ENCODE peak calls at places on chromosomes 13 and 19, in six cellular contexts. M is dorsolateral prefrontal cortex, E is K562, T is body of pancreas, H is fibroblast of the aortic adventitia, I is AG04450. B is an unnamed sample.

GRCh38 chr13:19726611-19727010 is 56.1 kb downstream of the PSPC1 start:
- DNase-seq in M (no peak), T (no peak), E (no peak), H (peak; percentile 63), I (no peak), B (no peak)

GRCh38 chr19:21698215-21698614 is 69.2 kb downstream of the ZNF100 start:
- DNase-seq in H (peak; percentile 6), E (peak; percentile 51), M (no peak), T (no peak), I (no peak), B (no peak)

GRCh38 chr13:102392810-102393209 is 9.0 kb downstream of the FGF14 start:
- DNase-seq in I (no peak), H (no peak), T (no peak), M (no peak), E (no peak), B (peak; percentile 69)

GRCh38 chr19:33683881-33684549 is 62.3 kb downstream of the CHST8 start:
- DNase-seq in I (peak; percentile 6), H (peak; percentile 8), T (peak; percentile 47), E (peak; percentile 14), M (no peak), B (peak; percentile 16)

GRCh38 chr13:110230661-110231347 is 76.2 kb downstream of the COL4A1 start:
- DNase-seq in M (no peak), E (no peak), I (no peak), T (no peak), H (no peak), B (no peak)

GRCh38 chr19:7397687-7398086 is 49.0 kb downstream of the ARHGEF18 start:
- DNase-seq in T (no peak), I (peak; percentile 43), E (no peak), M (no peak), H (peak; percentile 33), B (no peak)

GRCh38 chr13:24910502-24911134 is 146.6 kb downstream of the RNF17 start:
- DNase-seq in I (no peak), M (no peak), T (no peak), E (no peak), H (peak; percentile 7), B (no peak)

GRCh38 chr13:100588350-100589177 is at the start of gene GGACT:
- DNase-seq in T (peak; percentile 77), H (peak; percentile 47), E (peak; percentile 84), I (no peak), M (peak; percentile 41), B (peak; percentile 85)

GRCh38 chr13:92355213-92355612 is 871.4 kb upstream of the GPC6 start:
- DNase-seq in E (peak; percentile 64), T (peak; percentile 11), M (no peak), I (no peak), H (peak; percentile 38), B (no peak)

GRCh38 chr19:13164370-13165090 is 14.3 kb downstream of the IER2 start:
- DNase-seq in I (no peak), H (peak; percentile 45), E (peak; percentile 76), M (no peak), T (peak; percentile 56), B (peak; percentile 50)

GRCh38 chr13:18232994-18233782 is 948.4 kb downstream of the TUBA3C start:
- DNase-seq in E (no peak), M (no peak), I (no peak), H (no peak), T (no peak), B (no peak)

GRCh38 chr19:8461376-8461775 is 16.6 kb downstream of the HNRNPM start:
- DNase-seq in E (no peak), M (no peak), H (no peak), I (no peak), T (no peak), B (no peak)

GRCh38 chr13:45851171-45851889 is at the start of gene SIAH3:
- DNase-seq in E (no peak), H (peak; percentile 10), T (no peak), I (no peak), M (peak; percentile 72), B (peak; percentile 41)

GRCh38 chr19:9144920-9145319 is 4.7 kb downstream of the ZNF317 start:
- DNase-seq in H (peak; percentile 6), I (no peak), E (no peak), M (no peak), T (no peak), B (no peak)

GRCh38 chr13:22198656-22199217 is 527.9 kb downstream of the FGF9 start:
- DNase-seq in E (no peak), H (no peak), I (no peak), M (no peak), T (no peak), B (no peak)

GRCh38 chr13:39634956-39635355 is 20.5 kb upstream of the COG6 start:
- DNase-seq in I (no peak), H (no peak), M (no peak), T (no peak), E (no peak), B (no peak)

GRCh38 chr19:3250675-3251074 is 26.2 kb downstream of the CELF5 start:
- DNase-seq in M (no peak), I (no peak), H (peak; percentile 15), T (no peak), E (peak; percentile 64), B (peak; percentile 67)

GRCh38 chr19:40213882-40214570 is 4.2 kb downstream of the TTC9B start:
- DNase-seq in E (no peak), T (no peak), I (no peak), M (no peak), H (no peak), B (no peak)

GRCh38 chr19:40213251-40213793 is 4.9 kb downstream of the TTC9B start:
- DNase-seq in H (no peak), M (no peak), E (no peak), T (no peak), I (no peak), B (no peak)

GRCh38 chr19:40208602-40209001 is 9.6 kb downstream of the TTC9B start:
- DNase-seq in M (no peak), H (no peak), T (no peak), I (no peak), E (no peak), B (no peak)

GRCh38 chr19:40214936-40215335 is 3.2 kb downstream of the TTC9B start:
- DNase-seq in H (no peak), M (no peak), E (no peak), T (no peak), I (no peak), B (no peak)

DNA sequence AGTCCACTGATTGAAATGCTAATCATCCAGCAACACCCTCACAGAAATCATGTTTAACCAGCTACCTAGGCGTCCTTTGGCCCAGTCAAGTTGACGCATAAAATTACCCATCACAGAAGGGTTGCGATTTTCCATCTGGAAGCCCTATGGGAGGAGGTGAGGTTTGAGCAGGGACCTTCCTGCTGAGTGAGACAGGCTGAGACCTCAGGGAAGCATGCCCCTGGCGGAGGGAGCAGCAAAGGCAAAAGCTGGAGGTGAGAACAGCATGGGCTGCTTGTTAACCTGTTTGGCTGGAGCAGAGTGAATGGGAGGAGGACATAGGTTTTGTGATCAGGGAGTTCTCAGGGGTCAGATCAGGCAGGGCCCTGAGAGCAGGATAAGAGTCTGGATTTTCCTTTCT is 7.3 kb downstream of the TTC9B start:
- DNase-seq in T (no peak), I (no peak), H (no peak), E (no peak), M (no peak), B (no peak)
- TF ChIP-seq CTCF in T (no peak), I (no peak), H (no peak), E (no peak), M (no peak), B (no peak)

GRCh38 chr19:51798958-51799310 is 4.0 kb downstream of the FPR3 start:
- DNase-seq in E (no peak), M (no peak), T (no peak), H (no peak), I (no peak), B (no peak)

GRCh38 chr19:51796195-51796679 is 1.3 kb downstream of the FPR3 start:
- DNase-seq in E (peak; percentile 95), M (no peak), I (no peak), T (no peak), H (no peak), B (no peak)

GRCh38 chr19:51799311-51799997 is 4.5 kb downstream of the FPR3 start:
- DNase-seq in I (peak; percentile 76), E (peak; percentile 88), T (peak; percentile 65), M (peak; percentile 83), H (peak; percentile 98), B (no peak)

GRCh38 chr19:51799998-51800848 is 5.3 kb downstream of the FPR3 start:
- DNase-seq in T (peak; percentile 37), I (no peak), H (peak; percentile 93), M (no peak), E (peak; percentile 95), B (no peak)

GRCh38 chr19:51798127-51798526 is 3.2 kb downstream of the FPR3 start:
- DNase-seq in T (no peak), E (no peak), I (no peak), M (no peak), H (no peak), B (no peak)
- TF ChIP-seq CTCF in T (no peak), E (no peak), I (no peak), M (no peak), H (no peak), B (no peak)

DNA sequence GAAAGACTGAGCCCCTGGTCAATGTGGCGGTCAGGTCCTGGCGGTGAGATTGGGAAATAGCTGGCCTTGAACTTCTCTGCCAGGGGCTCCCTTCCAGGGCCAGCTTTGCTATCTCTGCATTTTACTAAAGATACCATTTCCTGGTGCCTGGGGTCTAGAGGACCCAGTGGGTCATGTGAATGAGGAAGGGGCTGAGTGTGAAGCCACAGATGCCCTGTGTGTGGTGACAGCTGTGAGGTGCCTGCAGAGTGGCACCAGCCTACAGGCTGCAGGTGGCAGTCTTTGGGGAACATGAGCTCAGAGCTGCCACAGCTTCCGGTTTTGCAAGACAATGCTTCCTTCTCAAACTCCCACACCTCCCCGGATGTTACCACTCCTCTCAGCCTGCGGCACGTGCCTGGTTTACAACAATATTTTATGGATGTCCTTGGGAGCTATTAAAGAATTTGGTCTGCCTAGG is 5.2 kb upstream of the MLNR start:
- DNase-seq in I (no peak), H (no peak), E (no peak), T (peak; percentile 29), M (no peak), B (peak; percentile 61)
- TF ChIP-seq CTCF in I (no peak), H (no peak), E (no peak), T (peak; percentile 8), M (no peak), B (no peak)

GRCh38 chr19:1175020-1175419 is 952 bp upstream of the SBNO2 start:
- DNase-seq in M (no peak), T (no peak), H (no peak), E (no peak), I (no peak), B (no peak)
- TF ChIP-seq CTCF in M (no peak), T (no peak), H (no peak), E (no peak), I (no peak), B (no peak)